ENCODE peak calls at places on chromosomes 3 and 15, in seven cellular contexts. N is heart left ventricle, Q is adrenal gland, B is Peyer's patch, I is ovary, L is K562, M is IMR-90. J is an unnamed sample.

GRCh38 chr15:31758126-31758525 is 272.2 kb upstream of the CHRNA7 start:
- DNase-seq in N (peak), Q (peak), B (no peak), I (no peak), L (no peak), M (peak), J (no peak)

GRCh38 chr3:184453296-184453695 is 73.4 kb downstream of the CHRD start:
- DNase-seq in N (no peak), Q (no peak), B (no peak), I (no peak), L (no peak), M (no peak), J (no peak)

GRCh38 chr3:11509175-11510000 is 134.3 kb downstream of the VGLL4 start:
- DNase-seq in N (peak), Q (peak), B (peak), I (peak), L (peak), M (peak), J (no peak)

GRCh38 chr3:37852097-37852496 is 9.6 kb upstream of the CTDSPL start:
- DNase-seq in N (no peak), Q (peak), B (no peak), I (no peak), L (no peak), M (peak), J (no peak)

GRCh38 chr15:64134322-64134829 is 17.2 kb upstream of the SNX22 start:
- DNase-seq in N (peak), Q (peak), B (no peak), I (peak), L (no peak), M (peak), J (no peak)

GRCh38 chr3:72722930-72723726 is 125.1 kb downstream of the SHQ1 start:
- DNase-seq in N (no peak), Q (no peak), B (no peak), I (no peak), L (no peak), M (peak), J (no peak)

GRCh38 chr15:41816788-41817187 is 11.1 kb upstream of the JMJD7 start:
- DNase-seq in N (no peak), Q (no peak), B (no peak), I (no peak), L (no peak), M (no peak), J (no peak)

GRCh38 chr15:57485869-57486268 is 105.8 kb upstream of the MYZAP start:
- DNase-seq in N (peak), Q (peak), B (no peak), I (no peak), L (no peak), M (peak), J (no peak)

GRCh38 chr3:93843981-93844380 is 129.7 kb downstream of the PROS1 start:
- DNase-seq in N (no peak), Q (no peak), B (no peak), I (no peak), L (no peak), M (peak), J (no peak)

GRCh38 chr3:81829946-81830345 is 68.5 kb upstream of the GBE1 start:
- DNase-seq in N (no peak), Q (no peak), B (no peak), I (no peak), L (no peak), M (no peak), J (no peak)

GRCh38 chr3:126378341-126378751 is 16.4 kb upstream of the CFAP100 start:
- DNase-seq in N (no peak), Q (no peak), B (no peak), I (peak), L (no peak), M (no peak), J (no peak)

GRCh38 chr3:10505050-10505790 is at the start of gene ATP2B2:
- DNase-seq in N (no peak), Q (no peak), B (no peak), I (no peak), L (no peak), M (no peak), J (no peak)

GRCh38 chr3:73121684-73122331 is 60.3 kb downstream of the EBLN2 start:
- DNase-seq in N (no peak), Q (no peak), B (no peak), I (no peak), L (no peak), M (no peak), J (no peak)

GRCh38 chr15:46127361-46127874 is 492.6 kb downstream of the SQOR start:
- DNase-seq in N (no peak), Q (no peak), B (no peak), I (no peak), L (no peak), M (peak), J (no peak)

GRCh38 chr3:193826126-193826795 is 233.3 kb downstream of the OPA1 start:
- DNase-seq in N (peak), Q (peak), B (no peak), I (peak), L (no peak), M (peak), J (no peak)

GRCh38 chr3:107604057-107604802 is 81.5 kb downstream of the BBX start:
- DNase-seq in N (no peak), Q (no peak), B (no peak), I (no peak), L (no peak), M (peak), J (no peak)

GRCh38 chr3:181609156-181609767 is 102.5 kb upstream of the SOX2 start:
- DNase-seq in N (no peak), Q (no peak), B (no peak), I (no peak), L (no peak), M (no peak), J (no peak)

GRCh38 chr15:41495736-41496599 is 2.3 kb downstream of the ITPKA start:
- DNase-seq in N (no peak), Q (no peak), B (peak), I (no peak), L (peak), M (no peak), J (no peak)

GRCh38 chr3:125334675-125335560 is 40.2 kb downstream of the ZNF148 start:
- DNase-seq in N (no peak), Q (no peak), B (no peak), I (no peak), L (no peak), M (no peak), J (no peak)

GRCh38 chr3:37520802-37521350 is 340.8 kb upstream of the CTDSPL start:
- DNase-seq in N (no peak), Q (no peak), B (no peak), I (no peak), L (no peak), M (no peak), J (no peak)

GRCh38 chr15:64934023-64934422 is 22.3 kb downstream of the ANKDD1A start:
- DNase-seq in N (no peak), Q (peak), B (peak), I (no peak), L (no peak), M (no peak), J (no peak)

GRCh38 chr3:99366663-99367429 is 271.5 kb upstream of the COL8A1 start:
- DNase-seq in N (no peak), Q (no peak), B (no peak), I (no peak), L (no peak), M (no peak), J (no peak)

GRCh38 chr3:123719785-123720531 is 135.1 kb upstream of the HACD2 start:
- DNase-seq in N (peak), Q (no peak), B (no peak), I (peak), L (no peak), M (no peak), J (no peak)

GRCh38 chr3:85589145-85589544 is 630.4 kb downstream of the CADM2 start:
- DNase-seq in N (no peak), Q (no peak), B (no peak), I (no peak), L (peak), M (peak), J (no peak)

GRCh38 chr3:101104334-101104733 is 111.1 kb upstream of the ABI3BP start:
- DNase-seq in N (no peak), Q (no peak), B (no peak), I (no peak), L (no peak), M (no peak), J (no peak)

GRCh38 chr15:38696120-38696727 is 131.6 kb upstream of the RASGRP1 start:
- DNase-seq in N (no peak), Q (peak), B (peak), I (no peak), L (no peak), M (peak), J (no peak)

GRCh38 chr15:52171386-52171785 is 19.8 kb downstream of the GNB5 start:
- DNase-seq in N (no peak), Q (peak), B (peak), I (no peak), L (no peak), M (peak), J (no peak)

GRCh38 chr3:129829640-129830039 is 63.9 kb downstream of the TMCC1 start:
- DNase-seq in N (no peak), Q (peak), B (peak), I (peak), L (peak), M (peak), J (no peak)
- TF ChIP-seq CTCF in N (peak), Q (peak), B (peak), I (peak), L (peak), M (peak), J (peak)

GRCh38 chr15:77035584-77035983 is 35.3 kb downstream of the TSPAN3 start:
- DNase-seq in N (peak), Q (no peak), B (peak), I (no peak), L (no peak), M (no peak), J (no peak)

GRCh38 chr15:77037475-77038209 is 33.3 kb downstream of the TSPAN3 start:
- DNase-seq in N (peak), Q (peak), B (no peak), I (no peak), L (no peak), M (no peak), J (no peak)

GRCh38 chr15:77034620-77035467 is 36.1 kb downstream of the TSPAN3 start:
- DNase-seq in N (peak), Q (peak), B (peak), I (no peak), L (peak), M (no peak), J (no peak)

GRCh38 chr15:77036537-77037474 is 34.1 kb downstream of the TSPAN3 start:
- DNase-seq in N (peak), Q (peak), B (no peak), I (no peak), L (no peak), M (no peak), J (no peak)

DNA sequence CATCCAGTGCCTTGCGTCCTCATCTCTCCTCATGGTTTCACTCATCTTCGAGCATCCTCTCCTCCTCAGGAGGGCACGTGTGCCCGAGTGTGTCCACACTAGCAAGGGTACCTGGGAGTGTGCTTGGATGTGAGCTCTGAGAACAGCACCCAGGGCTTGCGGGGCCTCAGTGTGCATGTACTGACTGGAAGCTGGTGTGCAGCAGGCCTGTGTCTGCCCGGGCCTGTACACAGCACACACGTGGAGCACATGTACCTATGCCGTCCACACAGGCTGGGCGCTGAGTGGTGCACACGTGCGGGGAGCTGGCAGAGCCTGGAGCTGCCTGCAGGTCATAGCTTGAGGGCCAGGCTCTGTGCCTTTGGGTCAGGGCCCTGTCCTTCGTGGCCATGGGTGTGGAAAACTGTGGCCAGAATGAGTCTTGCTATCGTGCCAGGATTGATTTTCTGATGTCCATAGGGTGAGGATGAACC is 34.9 kb downstream of the TSPAN3 start:
- DNase-seq in N (peak), Q (peak), B (no peak), I (no peak), L (no peak), M (no peak), J (no peak)
- TF ChIP-seq POLR2A in N (no peak), Q (no peak), B (no peak), I (no peak), L (no peak), M (no peak), J (no peak)

DNA sequence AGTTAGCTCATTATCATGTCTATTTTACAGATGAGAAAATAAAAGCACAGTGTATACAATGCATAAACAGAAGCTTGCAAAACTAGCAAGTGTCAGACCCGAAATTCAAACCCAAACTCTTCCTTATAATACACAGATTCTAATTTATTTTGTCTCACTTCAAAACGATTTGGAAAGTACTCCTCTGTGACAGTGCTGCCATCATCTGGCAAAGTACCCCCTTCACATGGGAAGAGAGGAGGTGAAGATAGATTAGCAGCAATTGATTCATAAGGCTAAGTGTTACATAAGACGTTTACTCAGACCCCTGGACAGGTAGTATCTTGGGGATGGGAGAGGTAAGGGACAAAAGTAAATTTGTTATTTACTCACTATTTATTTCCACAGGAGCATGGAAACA is 744.0 kb upstream of the SGO1 start:
- DNase-seq in N (no peak), Q (no peak), B (no peak), I (no peak), L (peak), M (no peak), J (no peak)
- TF ChIP-seq CTCF in N (peak), Q (no peak), B (no peak), I (no peak), L (peak), M (no peak), J (no peak)

DNA sequence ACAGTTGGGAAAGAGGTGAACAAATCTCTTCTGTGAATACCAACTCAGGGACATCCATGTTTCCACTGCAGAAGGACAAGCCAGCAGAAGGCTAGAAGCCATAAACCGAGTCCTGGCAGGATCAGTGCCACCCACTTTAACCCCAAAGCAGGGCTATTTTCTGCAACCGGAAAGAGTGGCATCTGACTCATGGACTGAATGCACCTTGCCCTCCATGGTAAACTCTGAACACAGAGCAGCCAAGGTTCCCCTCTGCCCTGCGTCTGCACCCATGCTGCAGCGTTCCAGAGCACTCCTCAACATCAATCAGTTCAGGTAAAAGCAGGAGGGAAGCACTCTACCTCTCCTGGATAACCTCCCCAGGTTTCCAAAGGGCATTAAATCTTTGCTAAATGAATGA is 823 bp upstream of the NGRN start:
- DNase-seq in N (no peak), Q (no peak), B (peak), I (no peak), L (no peak), M (no peak), J (no peak)
- TF ChIP-seq POLR2A in N (no peak), Q (no peak), B (peak), I (no peak), L (no peak), M (no peak), J (no peak)

GRCh38 chr3:13827256-13827655 is 52.6 kb downstream of the WNT7A start:
- DNase-seq in N (no peak), Q (no peak), B (no peak), I (no peak), L (no peak), M (no peak), J (no peak)

GRCh38 chr3:13827699-13828098 is 52.2 kb downstream of the WNT7A start:
- DNase-seq in N (no peak), Q (no peak), B (no peak), I (no peak), L (no peak), M (no peak), J (no peak)

GRCh38 chr3:13825821-13826220 is 54.0 kb downstream of the WNT7A start:
- DNase-seq in N (no peak), Q (no peak), B (no peak), I (no peak), L (no peak), M (no peak), J (no peak)

GRCh38 chr3:13825317-13825590 is 54.6 kb downstream of the WNT7A start:
- DNase-seq in N (no peak), Q (no peak), B (no peak), I (no peak), L (no peak), M (no peak), J (no peak)

DNA sequence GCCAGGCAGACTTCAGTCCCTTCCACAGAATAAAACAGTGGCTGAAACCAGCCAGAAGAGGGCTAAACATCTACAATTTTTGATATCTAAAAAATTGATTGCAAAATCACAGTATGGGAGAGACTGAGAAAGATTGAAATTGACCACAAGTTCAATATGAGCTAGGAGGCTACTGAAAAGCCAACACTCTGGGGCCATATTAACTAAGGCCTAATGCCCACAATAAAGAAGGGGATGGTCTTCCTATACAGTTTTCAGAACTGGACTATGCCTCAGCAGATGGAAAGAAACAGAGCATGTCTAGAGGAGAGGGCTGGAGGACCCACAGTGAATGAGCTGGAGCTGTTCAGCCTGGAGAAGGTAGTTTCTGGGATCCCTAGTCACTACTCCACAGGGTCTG is 53.2 kb downstream of the WNT7A start:
- DNase-seq in N (no peak), Q (no peak), B (no peak), I (no peak), L (no peak), M (no peak), J (no peak)
- TF ChIP-seq CTCF in N (no peak), Q (no peak), B (no peak), I (no peak), L (no peak), M (no peak), J (no peak)

GRCh38 chr3:5186089-5186853 is 1.2 kb upstream of the EDEM1 start:
- DNase-seq in N (no peak), Q (no peak), B (no peak), I (no peak), L (no peak), M (no peak), J (no peak)
- TF ChIP-seq POLR2A in N (no peak), Q (no peak), B (no peak), I (no peak), L (peak), M (no peak), J (no peak)

DNA sequence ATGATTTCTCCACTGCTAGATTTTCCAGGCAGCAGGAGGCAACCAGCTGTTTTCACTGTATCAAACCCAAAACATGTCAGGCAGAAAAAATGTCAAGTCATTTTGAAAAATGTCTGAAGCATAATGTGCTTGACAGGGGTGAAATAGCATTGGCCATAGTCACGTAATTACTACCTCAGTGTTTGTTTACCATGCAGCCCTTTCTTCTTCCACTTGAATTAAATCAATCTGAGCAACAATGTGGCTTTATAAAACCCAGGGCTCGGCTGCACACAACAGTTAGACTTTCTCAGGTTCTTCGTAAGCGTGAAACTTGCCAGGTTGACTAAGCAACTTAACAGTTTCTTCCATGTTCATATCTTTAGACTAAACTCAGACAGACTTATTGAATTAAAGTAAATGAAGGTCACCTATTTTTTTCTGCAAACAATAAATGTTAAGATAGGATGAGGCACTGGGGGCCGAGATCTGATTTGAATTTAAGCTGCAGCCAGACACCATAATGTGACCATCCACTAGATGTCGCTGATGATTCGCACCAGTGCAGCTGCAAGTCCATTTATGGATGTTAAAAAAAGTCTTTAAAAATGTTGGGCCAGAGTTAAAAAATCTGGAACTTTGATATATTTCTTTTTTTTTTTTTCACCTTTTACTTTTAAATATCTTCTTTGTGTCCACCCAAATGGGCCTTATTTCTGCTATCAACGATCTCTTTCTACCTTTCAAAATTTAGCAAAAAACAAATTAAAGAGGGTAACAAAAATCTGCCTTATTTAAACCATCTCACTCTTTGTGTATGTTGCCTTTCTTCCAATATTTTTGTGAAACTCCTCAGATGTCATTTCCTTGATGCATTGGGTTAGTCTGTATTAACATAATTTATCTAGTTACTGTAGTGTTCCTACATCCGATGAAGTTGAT is 305.9 kb downstream of the CACNA2D3 start:
- DNase-seq in N (peak), Q (peak), B (peak), I (peak), L (peak), M (peak), J (no peak)
- TF ChIP-seq CTCF in N (peak), Q (peak), B (peak), I (peak), L (peak), M (peak), J (peak)

DNA sequence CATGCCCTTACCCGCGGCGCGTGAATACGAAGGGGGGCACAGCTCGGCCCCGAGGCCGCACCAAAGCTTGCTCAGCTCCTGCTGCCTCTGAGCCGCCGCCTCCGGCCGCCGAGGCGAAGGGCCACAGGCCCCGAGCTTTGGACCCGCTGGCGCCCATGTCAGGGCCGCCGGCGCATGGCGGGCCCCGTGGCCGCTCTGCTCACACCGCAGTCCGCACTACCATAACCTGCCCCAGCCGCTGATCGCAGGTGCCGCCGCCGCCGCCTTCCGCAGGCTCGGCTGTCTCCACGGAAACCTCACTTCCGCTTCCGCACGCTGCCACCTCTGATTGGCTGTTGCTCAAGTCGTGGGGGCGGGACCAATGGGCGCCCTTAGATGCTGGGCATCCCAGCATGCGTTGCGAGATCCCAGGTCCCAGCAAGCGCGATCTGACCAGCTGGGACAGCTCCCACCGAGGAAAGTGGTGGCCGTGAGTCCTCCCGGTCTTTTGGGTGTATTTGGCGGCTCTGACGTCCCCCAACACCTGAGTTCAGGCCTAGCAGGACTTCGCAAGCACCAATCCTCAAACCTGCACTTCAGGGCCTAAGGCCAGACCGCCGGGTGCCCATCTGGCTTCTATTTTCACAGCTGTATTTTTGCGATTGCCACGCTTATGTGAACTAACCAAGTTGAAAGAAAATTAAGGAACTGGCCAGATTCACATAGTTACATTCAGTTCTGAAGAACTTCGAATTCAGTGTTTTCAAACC is at the start of gene TUSC2:
- DNase-seq in N (peak), Q (peak), B (peak), I (peak), L (peak), M (peak), J (peak)
- TF ChIP-seq POLR2A in N (peak), Q (peak), B (peak), I (peak), L (peak), M (peak), J (peak)